ENCODE peak calls at places on chromosomes 6 and 20, in five cellular contexts. One of them, this sample, is unnamed.

GRCh38 chr6:62338477-62338876 is 52.5 kb upstream of the KHDRBS2 start:
- DNase-seq in pancreas: no peak
- DNase-seq in CD8-positive, alpha-beta T cell: no peak
- DNase-seq in PC-3: no peak
- DNase-seq in uterus: no peak
- DNase-seq in this sample: no peak

GRCh38 chr6:45663181-45664180 is 285.7 kb upstream of the SUPT3H start:
- DNase-seq in uterus: no peak
- DNase-seq in pancreas: no peak
- DNase-seq in CD8-positive, alpha-beta T cell: peak; percentile 25
- DNase-seq in PC-3: no peak
- DNase-seq in this sample: no peak

GRCh38 chr6:1872649-1873131 is 263.0 kb downstream of the FOXC1 start:
- DNase-seq in PC-3: no peak
- DNase-seq in pancreas: peak; percentile 25
- DNase-seq in CD8-positive, alpha-beta T cell: no peak
- DNase-seq in uterus: no peak
- DNase-seq in this sample: no peak

GRCh38 chr20:53643031-53643832 is 49.6 kb upstream of the ZNF217 start:
- DNase-seq in CD8-positive, alpha-beta T cell: peak; percentile 42
- DNase-seq in pancreas: peak; percentile 47
- DNase-seq in PC-3: peak; percentile 94
- DNase-seq in uterus: no peak
- DNase-seq in this sample: no peak

GRCh38 chr6:82205793-82206425 is 41.6 kb downstream of the IBTK start:
- DNase-seq in pancreas: no peak
- DNase-seq in uterus: no peak
- DNase-seq in PC-3: no peak
- DNase-seq in CD8-positive, alpha-beta T cell: no peak
- DNase-seq in this sample: no peak

GRCh38 chr6:91141352-91141751 is 554.5 kb upstream of the MAP3K7 start:
- DNase-seq in CD8-positive, alpha-beta T cell: no peak
- DNase-seq in pancreas: no peak
- DNase-seq in uterus: no peak
- DNase-seq in PC-3: no peak
- DNase-seq in this sample: no peak

GRCh38 chr20:24502184-24502583 is 32.8 kb downstream of the SYNDIG1 start:
- DNase-seq in CD8-positive, alpha-beta T cell: no peak
- DNase-seq in pancreas: no peak
- DNase-seq in uterus: peak; percentile 70
- DNase-seq in PC-3: no peak
- DNase-seq in this sample: peak; percentile 67

GRCh38 chr6:33927551-33927950 is 123.7 kb upstream of the MLN start:
- DNase-seq in PC-3: peak; percentile 22
- DNase-seq in uterus: peak; percentile 80
- DNase-seq in CD8-positive, alpha-beta T cell: no peak
- DNase-seq in pancreas: no peak
- DNase-seq in this sample: no peak

GRCh38 chr20:63023071-63023835 is 16.5 kb upstream of the BHLHE23 start:
- DNase-seq in uterus: no peak
- DNase-seq in CD8-positive, alpha-beta T cell: no peak
- DNase-seq in pancreas: no peak
- DNase-seq in PC-3: no peak
- DNase-seq in this sample: no peak

GRCh38 chr6:57221191-57221935 is 744 bp downstream of the RAB23 start:
- DNase-seq in uterus: peak; percentile 72
- DNase-seq in pancreas: peak; percentile 35
- DNase-seq in PC-3: peak; percentile 63
- DNase-seq in CD8-positive, alpha-beta T cell: peak; percentile 4
- DNase-seq in this sample: no peak

GRCh38 chr6:34466242-34467185 is 638 bp downstream of the PACSIN1 start:
- DNase-seq in CD8-positive, alpha-beta T cell: no peak
- DNase-seq in PC-3: no peak
- DNase-seq in uterus: no peak
- DNase-seq in pancreas: no peak
- DNase-seq in this sample: no peak

GRCh38 chr6:31528821-31529328 is at the start of gene MCCD1:
- DNase-seq in CD8-positive, alpha-beta T cell: no peak
- DNase-seq in uterus: no peak
- DNase-seq in PC-3: no peak
- DNase-seq in pancreas: no peak
- DNase-seq in this sample: no peak

GRCh38 chr20:42855896-42856295 is 333.8 kb downstream of the PTPRT start:
- DNase-seq in uterus: no peak
- DNase-seq in CD8-positive, alpha-beta T cell: no peak
- DNase-seq in pancreas: no peak
- DNase-seq in PC-3: no peak
- DNase-seq in this sample: no peak

GRCh38 chr20:50857348-50857747 is 62.5 kb downstream of the BCAS4 start:
- DNase-seq in PC-3: no peak
- DNase-seq in CD8-positive, alpha-beta T cell: no peak
- DNase-seq in uterus: no peak
- DNase-seq in pancreas: no peak
- DNase-seq in this sample: no peak

GRCh38 chr20:16711859-16712258 is 18.0 kb upstream of the SNRPB2 start:
- DNase-seq in PC-3: no peak
- DNase-seq in CD8-positive, alpha-beta T cell: no peak
- DNase-seq in uterus: no peak
- DNase-seq in pancreas: no peak
- DNase-seq in this sample: no peak

GRCh38 chr6:124924333-124924759 is 37.9 kb upstream of the RNF217 start:
- DNase-seq in CD8-positive, alpha-beta T cell: no peak
- DNase-seq in uterus: no peak
- DNase-seq in PC-3: peak; percentile 67
- DNase-seq in pancreas: no peak
- DNase-seq in this sample: no peak

GRCh38 chr6:67219336-67219735 is 1415.7 kb upstream of the ADGRB3 start:
- DNase-seq in uterus: no peak
- DNase-seq in pancreas: no peak
- DNase-seq in CD8-positive, alpha-beta T cell: no peak
- DNase-seq in PC-3: no peak
- DNase-seq in this sample: no peak

GRCh38 chr20:46164166-46164565 is 46.1 kb downstream of the CD40 start:
- DNase-seq in CD8-positive, alpha-beta T cell: no peak
- DNase-seq in uterus: no peak
- DNase-seq in pancreas: no peak
- DNase-seq in PC-3: no peak
- DNase-seq in this sample: no peak

GRCh38 chr6:42766163-42766670 is 15.6 kb upstream of the BICRAL start:
- DNase-seq in PC-3: peak; percentile 92
- DNase-seq in uterus: no peak
- DNase-seq in pancreas: no peak
- DNase-seq in CD8-positive, alpha-beta T cell: no peak
- DNase-seq in this sample: no peak

GRCh38 chr6:31356216-31356945 is 598 bp downstream of the HLA-B start:
- DNase-seq in pancreas: no peak
- DNase-seq in PC-3: peak; percentile 9
- DNase-seq in uterus: peak; percentile 51
- DNase-seq in CD8-positive, alpha-beta T cell: no peak
- DNase-seq in this sample: no peak

GRCh38 chr20:25353754-25354705 is 36.6 kb downstream of the ABHD12 start:
- DNase-seq in uterus: no peak
- DNase-seq in CD8-positive, alpha-beta T cell: no peak
- DNase-seq in pancreas: peak; percentile 43
- DNase-seq in PC-3: peak; percentile 91
- DNase-seq in this sample: no peak

GRCh38 chr20:17612287-17612974 is 42.6 kb downstream of the DSTN start:
- DNase-seq in PC-3: no peak
- DNase-seq in CD8-positive, alpha-beta T cell: peak; percentile 31
- DNase-seq in uterus: no peak
- DNase-seq in pancreas: no peak
- DNase-seq in this sample: no peak

GRCh38 chr20:25484911-25485511 is 77.5 kb downstream of the GINS1 start:
- DNase-seq in pancreas: no peak
- DNase-seq in PC-3: peak; percentile 77
- DNase-seq in uterus: no peak
- DNase-seq in CD8-positive, alpha-beta T cell: no peak
- DNase-seq in this sample: no peak

GRCh38 chr6:42403415-42403814 is 48.3 kb downstream of the TRERF1 start:
- DNase-seq in CD8-positive, alpha-beta T cell: no peak
- DNase-seq in uterus: no peak
- DNase-seq in PC-3: no peak
- DNase-seq in pancreas: no peak
- DNase-seq in this sample: no peak

GRCh38 chr6:105192707-105193465 is 13.1 kb upstream of the POPDC3 start:
- DNase-seq in CD8-positive, alpha-beta T cell: no peak
- DNase-seq in pancreas: no peak
- DNase-seq in uterus: no peak
- DNase-seq in PC-3: peak; percentile 42
- DNase-seq in this sample: no peak

GRCh38 chr6:71478834-71479541 is 190.4 kb downstream of the OGFRL1 start:
- DNase-seq in PC-3: peak; percentile 79
- DNase-seq in uterus: no peak
- DNase-seq in pancreas: no peak
- DNase-seq in CD8-positive, alpha-beta T cell: no peak
- DNase-seq in this sample: no peak

GRCh38 chr20:61939691-61940360 is 125.9 kb downstream of the TAF4 start:
- DNase-seq in uterus: no peak
- DNase-seq in pancreas: no peak
- DNase-seq in PC-3: no peak
- DNase-seq in CD8-positive, alpha-beta T cell: no peak
- DNase-seq in this sample: no peak

GRCh38 chr6:15399651-15400470 is 154.0 kb downstream of the JARID2 start:
- DNase-seq in pancreas: peak; percentile 71
- DNase-seq in PC-3: peak; percentile 69
- DNase-seq in CD8-positive, alpha-beta T cell: no peak
- DNase-seq in uterus: peak; percentile 80
- DNase-seq in this sample: peak; percentile 78

GRCh38 chr6:42369568-42369967 is 82.2 kb downstream of the TRERF1 start:
- DNase-seq in pancreas: no peak
- DNase-seq in PC-3: peak; percentile 66
- DNase-seq in uterus: no peak
- DNase-seq in CD8-positive, alpha-beta T cell: no peak
- DNase-seq in this sample: no peak

GRCh38 chr6:43347444-43347843 is 22.0 kb downstream of the ZNF318 start:
- DNase-seq in pancreas: no peak
- DNase-seq in CD8-positive, alpha-beta T cell: no peak
- DNase-seq in PC-3: no peak
- DNase-seq in uterus: no peak
- DNase-seq in this sample: no peak

GRCh38 chr6:152356659-152357058 is 280.5 kb downstream of the SYNE1 start:
- DNase-seq in pancreas: no peak
- DNase-seq in PC-3: peak; percentile 62
- DNase-seq in CD8-positive, alpha-beta T cell: no peak
- DNase-seq in uterus: no peak
- DNase-seq in this sample: no peak

GRCh38 chr6:106360410-106360988 is at the start of gene CRYBG1:
- DNase-seq in CD8-positive, alpha-beta T cell: peak; percentile 48
- DNase-seq in uterus: no peak
- DNase-seq in pancreas: peak; percentile 77
- DNase-seq in PC-3: peak; percentile 90
- DNase-seq in this sample: no peak

DNA sequence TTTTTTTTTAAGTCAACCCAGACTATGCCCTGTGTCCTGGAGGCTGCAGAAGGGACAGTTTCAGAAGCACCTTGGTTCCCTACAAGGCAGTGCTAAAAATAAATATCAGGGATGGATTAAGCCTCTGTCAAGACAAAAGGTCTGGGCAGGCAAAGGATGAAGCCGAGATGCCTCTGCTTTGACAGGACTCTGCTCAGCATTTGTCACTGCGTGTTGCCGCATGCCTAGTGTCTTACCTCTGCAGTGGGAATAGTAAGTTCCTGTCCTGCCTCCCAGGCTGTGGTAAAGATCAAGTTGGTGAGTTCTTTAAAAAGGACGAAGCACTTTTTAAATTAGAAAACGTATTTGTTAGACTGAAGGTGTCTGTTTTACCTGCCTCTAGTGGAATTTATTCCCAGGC is 15.1 kb downstream of the AAR2 start:
- DNase-seq in PC-3: no peak
- DNase-seq in pancreas: no peak
- DNase-seq in uterus: no peak
- DNase-seq in CD8-positive, alpha-beta T cell: no peak
- DNase-seq in this sample: no peak
- H3K27ac ChIP-seq in PC-3: no peak overlapping the region
- H3K27ac ChIP-seq in pancreas: no peak overlapping the region
- H3K27ac ChIP-seq in uterus: no peak overlapping the region
- H3K27ac ChIP-seq in CD8-positive, alpha-beta T cell: no peak overlapping the region
- H3K27ac ChIP-seq in this sample: no peak overlapping the region

GRCh38 chr20:7936735-7937078 is 3.6 kb downstream of the HAO1 start:
- DNase-seq in PC-3: no peak
- DNase-seq in pancreas: no peak
- DNase-seq in uterus: no peak
- DNase-seq in CD8-positive, alpha-beta T cell: no peak
- DNase-seq in this sample: no peak
- H3K27ac ChIP-seq in PC-3: no peak overlapping the region
- H3K27ac ChIP-seq in pancreas: no peak overlapping the region
- H3K27ac ChIP-seq in uterus: no peak overlapping the region
- H3K27ac ChIP-seq in CD8-positive, alpha-beta T cell: no peak overlapping the region
- H3K27ac ChIP-seq in this sample: peak overlapping the region; percentile 40

GRCh38 chr20:59690101-59690500 is 85.8 kb downstream of the PHACTR3 start:
- DNase-seq in uterus: no peak
- DNase-seq in PC-3: no peak
- DNase-seq in CD8-positive, alpha-beta T cell: no peak
- DNase-seq in pancreas: no peak
- DNase-seq in this sample: no peak

GRCh38 chr20:59692139-59692538 is 87.8 kb downstream of the PHACTR3 start:
- DNase-seq in PC-3: no peak
- DNase-seq in pancreas: no peak
- DNase-seq in CD8-positive, alpha-beta T cell: no peak
- DNase-seq in uterus: no peak
- DNase-seq in this sample: no peak

GRCh38 chr20:59686404-59687346 is 82.3 kb downstream of the PHACTR3 start:
- DNase-seq in PC-3: no peak
- DNase-seq in pancreas: no peak
- DNase-seq in uterus: no peak
- DNase-seq in CD8-positive, alpha-beta T cell: no peak
- DNase-seq in this sample: no peak

GRCh38 chr20:59690976-59691375 is 86.6 kb downstream of the PHACTR3 start:
- DNase-seq in CD8-positive, alpha-beta T cell: no peak
- DNase-seq in uterus: no peak
- DNase-seq in PC-3: no peak
- DNase-seq in pancreas: no peak
- DNase-seq in this sample: no peak

GRCh38 chr20:59688999-59689398 is 84.7 kb downstream of the PHACTR3 start:
- DNase-seq in PC-3: no peak
- DNase-seq in pancreas: no peak
- DNase-seq in uterus: no peak
- DNase-seq in CD8-positive, alpha-beta T cell: no peak
- DNase-seq in this sample: no peak
- H3K27ac ChIP-seq in PC-3: no peak overlapping the region
- H3K27ac ChIP-seq in pancreas: no peak overlapping the region
- H3K27ac ChIP-seq in uterus: no peak overlapping the region
- H3K27ac ChIP-seq in CD8-positive, alpha-beta T cell: no peak overlapping the region
- H3K27ac ChIP-seq in this sample: peak overlapping the region; percentile 38

GRCh38 chr20:31747640-31748039 is 8.6 kb downstream of the TPX2 start:
- DNase-seq in CD8-positive, alpha-beta T cell: no peak
- DNase-seq in pancreas: no peak
- DNase-seq in PC-3: no peak
- DNase-seq in uterus: no peak
- DNase-seq in this sample: no peak

GRCh38 chr20:31746068-31746878 is 7.2 kb downstream of the TPX2 start:
- DNase-seq in PC-3: no peak
- DNase-seq in pancreas: no peak
- DNase-seq in CD8-positive, alpha-beta T cell: no peak
- DNase-seq in uterus: no peak
- DNase-seq in this sample: no peak

GRCh38 chr20:31751126-31751525 is 12.0 kb downstream of the TPX2 start:
- DNase-seq in PC-3: no peak
- DNase-seq in uterus: no peak
- DNase-seq in CD8-positive, alpha-beta T cell: no peak
- DNase-seq in pancreas: no peak
- DNase-seq in this sample: no peak

GRCh38 chr20:31749223-31749622 is 10.1 kb downstream of the TPX2 start:
- DNase-seq in uterus: no peak
- DNase-seq in pancreas: no peak
- DNase-seq in PC-3: no peak
- DNase-seq in CD8-positive, alpha-beta T cell: no peak
- DNase-seq in this sample: no peak
- H3K27ac ChIP-seq in uterus: no peak overlapping the region
- H3K27ac ChIP-seq in pancreas: no peak overlapping the region
- H3K27ac ChIP-seq in PC-3: no peak overlapping the region
- H3K27ac ChIP-seq in CD8-positive, alpha-beta T cell: no peak overlapping the region
- H3K27ac ChIP-seq in this sample: no peak overlapping the region

This sample was measured in caudate nucleus.